ENCODE peak calls at places on chromosomes 5 and 9, in five cellular contexts. Q, I, C, Y and B are unnamed samples.

GRCh38 chr5:64789457-64789856 is 20.7 kb downstream of the CWC27 start:
- DNase-seq in Q (no peak), I (no peak), C (no peak), Y (no peak), B (no peak)

GRCh38 chr5:135182675-135183074 is 148.6 kb upstream of the PITX1 start:
- DNase-seq in Q (no peak), I (no peak), C (no peak), Y (no peak), B (no peak)

GRCh38 chr5:6373081-6373846 is 5.1 kb downstream of the MED10 start:
- DNase-seq in Q (no peak), I (no peak), C (no peak), Y (peak), B (no peak)

GRCh38 chr5:78162253-78162862 is 132.1 kb downstream of the AP3B1 start:
- DNase-seq in Q (no peak), I (no peak), C (no peak), Y (no peak), B (no peak)

GRCh38 chr9:129208191-129209091 is 30.4 kb upstream of the IER5L start:
- DNase-seq in Q (no peak), I (peak), C (no peak), Y (no peak), B (no peak)

GRCh38 chr5:10329421-10329807 is 21.7 kb upstream of the CMBL start:
- DNase-seq in Q (no peak), I (no peak), C (no peak), Y (no peak), B (no peak)

GRCh38 chr5:116841734-116842133 is 267.1 kb upstream of the SEMA6A start:
- DNase-seq in Q (no peak), I (no peak), C (no peak), Y (no peak), B (no peak)

GRCh38 chr9:75229605-75230332 is 141.5 kb downstream of the OSTF1 start:
- DNase-seq in Q (no peak), I (no peak), C (peak), Y (no peak), B (no peak)

GRCh38 chr5:118967059-118967508 is 21.3 kb downstream of the DTWD2 start:
- DNase-seq in Q (no peak), I (no peak), C (no peak), Y (no peak), B (no peak)

GRCh38 chr9:2355594-2355993 is 266.0 kb upstream of the VLDLR start:
- DNase-seq in Q (no peak), I (no peak), C (no peak), Y (no peak), B (no peak)

GRCh38 chr9:4923580-4924544 is 61.2 kb upstream of the JAK2 start:
- DNase-seq in Q (no peak), I (no peak), C (no peak), Y (no peak), B (no peak)

GRCh38 chr5:175478384-175479124 is at the start of gene SFXN1:
- DNase-seq in Q (peak), I (peak), C (peak), Y (peak), B (peak)

GRCh38 chr9:20508242-20508641 is 114.1 kb downstream of the MLLT3 start:
- DNase-seq in Q (no peak), I (no peak), C (no peak), Y (no peak), B (no peak)

GRCh38 chr9:93185261-93186150 is 1.6 kb downstream of the WNK2 start:
- DNase-seq in Q (no peak), I (no peak), C (no peak), Y (no peak), B (no peak)

GRCh38 chr9:81557957-81558791 is 131.2 kb downstream of the TLE1 start:
- DNase-seq in Q (no peak), I (no peak), C (no peak), Y (peak), B (no peak)

GRCh38 chr5:134637106-134637721 is 4.6 kb upstream of the SAR1B start:
- DNase-seq in Q (no peak), I (no peak), C (no peak), Y (no peak), B (no peak)

GRCh38 chr9:34204011-34204635 is 25.3 kb downstream of the UBAP1 start:
- DNase-seq in Q (no peak), I (no peak), C (no peak), Y (no peak), B (no peak)